ENCODE peak calls at places on chromosome 15, in eight cellular contexts. One of them, this sample, is unnamed.

GRCh38 chr15:67446449-67446848 is 74.5 kb upstream of the C15orf61 start:
- DNase-seq in left lung: no peak
- DNase-seq in small intestine: no peak
- DNase-seq in WERI-Rb-1: no peak
- DNase-seq in neural progenitor cell: no peak
- DNase-seq in mammary epithelial cell: no peak
- DNase-seq in colonic mucosa: no peak
- DNase-seq in HAP-1: no peak
- DNase-seq in this sample: no peak

GRCh38 chr15:68500363-68501317 is 68.7 kb upstream of the ITGA11 start:
- DNase-seq in WERI-Rb-1: no peak
- DNase-seq in neural progenitor cell: no peak
- DNase-seq in HAP-1: peak; percentile 6
- DNase-seq in mammary epithelial cell: no peak
- DNase-seq in colonic mucosa: no peak
- DNase-seq in left lung: no peak
- DNase-seq in small intestine: no peak
- DNase-seq in this sample: no peak

GRCh38 chr15:66497502-66498455 is at the start of gene SNAPC5:
- DNase-seq in HAP-1: peak; percentile 100
- DNase-seq in mammary epithelial cell: peak; percentile 93
- DNase-seq in neural progenitor cell: peak; percentile 99
- DNase-seq in WERI-Rb-1: peak; percentile 96
- DNase-seq in left lung: peak; percentile 96
- DNase-seq in small intestine: peak; percentile 93
- DNase-seq in colonic mucosa: peak; percentile 97
- DNase-seq in this sample: peak; percentile 98

GRCh38 chr15:47404877-47405276 is 312.4 kb upstream of the SEMA6D start:
- DNase-seq in mammary epithelial cell: no peak
- DNase-seq in small intestine: no peak
- DNase-seq in left lung: no peak
- DNase-seq in WERI-Rb-1: no peak
- DNase-seq in colonic mucosa: no peak
- DNase-seq in HAP-1: no peak
- DNase-seq in neural progenitor cell: no peak
- DNase-seq in this sample: no peak

GRCh38 chr15:89958107-89958805 is 42.9 kb upstream of the ZNF710 start:
- DNase-seq in small intestine: peak; percentile 94
- DNase-seq in mammary epithelial cell: peak; percentile 75
- DNase-seq in left lung: no peak
- DNase-seq in colonic mucosa: peak; percentile 78
- DNase-seq in WERI-Rb-1: no peak
- DNase-seq in neural progenitor cell: no peak
- DNase-seq in HAP-1: no peak
- DNase-seq in this sample: peak; percentile 65

GRCh38 chr15:39051931-39052705 is 487.5 kb upstream of the RASGRP1 start:
- DNase-seq in small intestine: no peak
- DNase-seq in mammary epithelial cell: no peak
- DNase-seq in left lung: no peak
- DNase-seq in HAP-1: no peak
- DNase-seq in colonic mucosa: no peak
- DNase-seq in WERI-Rb-1: no peak
- DNase-seq in neural progenitor cell: no peak
- DNase-seq in this sample: no peak

GRCh38 chr15:82674873-82675272 is 27.7 kb upstream of the CPEB1 start:
- DNase-seq in left lung: no peak
- DNase-seq in small intestine: no peak
- DNase-seq in colonic mucosa: no peak
- DNase-seq in mammary epithelial cell: no peak
- DNase-seq in WERI-Rb-1: no peak
- DNase-seq in neural progenitor cell: no peak
- DNase-seq in HAP-1: no peak
- DNase-seq in this sample: no peak

GRCh38 chr15:95558916-95559315 is 771.6 kb upstream of the NR2F2 start:
- DNase-seq in neural progenitor cell: no peak
- DNase-seq in left lung: no peak
- DNase-seq in HAP-1: no peak
- DNase-seq in small intestine: no peak
- DNase-seq in mammary epithelial cell: peak; percentile 9
- DNase-seq in WERI-Rb-1: no peak
- DNase-seq in colonic mucosa: no peak
- DNase-seq in this sample: no peak

GRCh38 chr15:52682776-52683175 is 3.6 kb upstream of the ATOSA start:
- DNase-seq in small intestine: peak; percentile 35
- DNase-seq in HAP-1: no peak
- DNase-seq in left lung: no peak
- DNase-seq in neural progenitor cell: no peak
- DNase-seq in mammary epithelial cell: no peak
- DNase-seq in colonic mucosa: no peak
- DNase-seq in WERI-Rb-1: no peak
- DNase-seq in this sample: no peak

GRCh38 chr15:38885477-38885952 is 320.9 kb upstream of the RASGRP1 start:
- DNase-seq in neural progenitor cell: no peak
- DNase-seq in WERI-Rb-1: no peak
- DNase-seq in small intestine: no peak
- DNase-seq in colonic mucosa: no peak
- DNase-seq in left lung: no peak
- DNase-seq in mammary epithelial cell: no peak
- DNase-seq in HAP-1: no peak
- DNase-seq in this sample: no peak

GRCh38 chr15:35603298-35603697 is 57.3 kb upstream of the DPH6 start:
- DNase-seq in mammary epithelial cell: peak; percentile 64
- DNase-seq in neural progenitor cell: no peak
- DNase-seq in left lung: no peak
- DNase-seq in WERI-Rb-1: no peak
- DNase-seq in HAP-1: no peak
- DNase-seq in small intestine: no peak
- DNase-seq in colonic mucosa: no peak
- DNase-seq in this sample: no peak

GRCh38 chr15:68192117-68192516 is 13.0 kb downstream of the CALML4 start:
- DNase-seq in small intestine: no peak
- DNase-seq in mammary epithelial cell: no peak
- DNase-seq in WERI-Rb-1: no peak
- DNase-seq in HAP-1: no peak
- DNase-seq in colonic mucosa: no peak
- DNase-seq in neural progenitor cell: no peak
- DNase-seq in left lung: no peak
- DNase-seq in this sample: no peak

GRCh38 chr15:58240191-58240932 is 102.2 kb downstream of the AQP9 start:
- DNase-seq in WERI-Rb-1: no peak
- DNase-seq in colonic mucosa: no peak
- DNase-seq in left lung: no peak
- DNase-seq in HAP-1: peak; percentile 50
- DNase-seq in small intestine: no peak
- DNase-seq in mammary epithelial cell: no peak
- DNase-seq in neural progenitor cell: no peak
- DNase-seq in this sample: no peak

GRCh38 chr15:99176757-99177156 is 71.9 kb downstream of the SYNM start:
- DNase-seq in mammary epithelial cell: no peak
- DNase-seq in small intestine: no peak
- DNase-seq in WERI-Rb-1: no peak
- DNase-seq in HAP-1: no peak
- DNase-seq in left lung: no peak
- DNase-seq in neural progenitor cell: no peak
- DNase-seq in colonic mucosa: no peak
- DNase-seq in this sample: no peak

GRCh38 chr15:74261041-74261440 is 24.9 kb downstream of the CCDC33 start:
- DNase-seq in WERI-Rb-1: no peak
- DNase-seq in HAP-1: no peak
- DNase-seq in left lung: no peak
- DNase-seq in colonic mucosa: no peak
- DNase-seq in mammary epithelial cell: no peak
- DNase-seq in neural progenitor cell: no peak
- DNase-seq in small intestine: no peak
- DNase-seq in this sample: no peak

DNA sequence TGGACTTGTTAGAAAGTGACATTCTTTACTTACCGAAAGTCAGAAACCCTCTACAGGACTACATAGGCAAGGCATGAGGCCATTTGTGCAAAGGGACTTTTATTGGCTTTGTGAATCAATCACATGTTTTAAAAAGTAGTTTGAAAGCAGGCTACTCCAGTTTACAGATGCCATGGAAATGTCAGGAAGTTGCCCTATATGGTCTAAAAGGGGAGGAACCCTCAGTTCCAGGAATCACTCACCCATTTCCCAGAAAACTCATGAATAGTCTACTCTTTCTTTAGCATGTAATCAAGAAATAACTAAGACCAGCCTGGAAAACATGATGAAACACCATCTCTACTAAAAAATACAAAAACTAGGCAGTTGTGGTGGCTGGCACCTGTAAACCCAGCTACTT is 51.0 kb upstream of the MKRN3 start:
- DNase-seq in small intestine: no peak
- DNase-seq in neural progenitor cell: no peak
- DNase-seq in left lung: no peak
- DNase-seq in mammary epithelial cell: no peak
- DNase-seq in WERI-Rb-1: no peak
- DNase-seq in colonic mucosa: no peak
- DNase-seq in HAP-1: no peak
- DNase-seq in this sample: no peak
- H3K9me3 ChIP-seq in small intestine: no peaks in the 10 kb centered on the region
- H3K9me3 ChIP-seq in neural progenitor cell: peaks cover 3% of the 10 kb centered on the region
- H3K9me3 ChIP-seq in left lung: no peaks in the 10 kb centered on the region
- H3K9me3 ChIP-seq in mammary epithelial cell: peaks cover 27% of the 10 kb centered on the region
- H3K9me3 ChIP-seq in WERI-Rb-1: peaks cover 6% of the 10 kb centered on the region
- H3K9me3 ChIP-seq in colonic mucosa: no peaks in the 10 kb centered on the region
- H3K9me3 ChIP-seq in HAP-1: no peaks in the 10 kb centered on the region
- H3K9me3 ChIP-seq in this sample: no peaks in the 10 kb centered on the region

GRCh38 chr15:25094066-25094465 is 139.3 kb downstream of the SNRPN start:
- DNase-seq in colonic mucosa: no peak
- DNase-seq in HAP-1: no peak
- DNase-seq in WERI-Rb-1: no peak
- DNase-seq in neural progenitor cell: no peak
- DNase-seq in mammary epithelial cell: no peak
- DNase-seq in small intestine: no peak
- DNase-seq in left lung: no peak
- DNase-seq in this sample: no peak
- H3K9me3 ChIP-seq in colonic mucosa: peaks cover 4% of the 10 kb centered on the region
- H3K9me3 ChIP-seq in HAP-1: no peaks in the 10 kb centered on the region
- H3K9me3 ChIP-seq in WERI-Rb-1: no peaks in the 10 kb centered on the region
- H3K9me3 ChIP-seq in neural progenitor cell: peaks cover 3% of the 10 kb centered on the region
- H3K9me3 ChIP-seq in mammary epithelial cell: peaks cover 49% of the 10 kb centered on the region
- H3K9me3 ChIP-seq in small intestine: peaks cover 2% of the 10 kb centered on the region
- H3K9me3 ChIP-seq in left lung: peaks cover 3% of the 10 kb centered on the region
- H3K9me3 ChIP-seq in this sample: peaks cover 26% of the 10 kb centered on the region

DNA sequence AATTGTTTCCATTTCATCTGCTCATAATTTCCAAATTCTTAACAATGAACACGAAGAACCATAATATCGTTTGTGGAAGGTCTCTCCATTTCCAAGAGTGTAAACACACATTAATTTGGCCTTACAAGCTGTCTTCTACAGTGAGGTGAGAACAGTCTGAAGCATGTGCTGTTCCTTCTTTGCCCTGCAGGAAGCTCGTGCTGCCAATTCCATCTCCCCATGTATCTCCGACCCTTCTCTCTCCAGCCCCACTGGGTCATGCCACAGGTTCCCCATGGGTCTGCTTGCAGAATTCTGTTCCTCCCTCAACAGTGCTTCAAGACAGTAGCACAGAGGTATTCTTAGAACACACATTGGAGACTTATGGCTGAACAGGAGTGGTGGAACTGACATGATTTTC is 70.5 kb downstream of the CHSY1 start:
- DNase-seq in WERI-Rb-1: no peak
- DNase-seq in mammary epithelial cell: no peak
- DNase-seq in colonic mucosa: no peak
- DNase-seq in left lung: no peak
- DNase-seq in small intestine: no peak
- DNase-seq in neural progenitor cell: no peak
- DNase-seq in HAP-1: no peak
- DNase-seq in this sample: no peak
- H3K9me3 ChIP-seq in WERI-Rb-1: no peaks in the 10 kb centered on the region
- H3K9me3 ChIP-seq in mammary epithelial cell: no peaks in the 10 kb centered on the region
- H3K9me3 ChIP-seq in colonic mucosa: no peaks in the 10 kb centered on the region
- H3K9me3 ChIP-seq in left lung: no peaks in the 10 kb centered on the region
- H3K9me3 ChIP-seq in small intestine: no peaks in the 10 kb centered on the region
- H3K9me3 ChIP-seq in neural progenitor cell: no peaks in the 10 kb centered on the region
- H3K9me3 ChIP-seq in HAP-1: no peaks in the 10 kb centered on the region
- H3K9me3 ChIP-seq in this sample: no peaks in the 10 kb centered on the region

GRCh38 chr15:85454403-85454802 is 74.0 kb downstream of the AKAP13 start:
- DNase-seq in colonic mucosa: peak; percentile 32
- DNase-seq in WERI-Rb-1: no peak
- DNase-seq in left lung: no peak
- DNase-seq in small intestine: peak; percentile 46
- DNase-seq in HAP-1: no peak
- DNase-seq in neural progenitor cell: no peak
- DNase-seq in mammary epithelial cell: no peak
- DNase-seq in this sample: no peak
- H3K9me3 ChIP-seq in colonic mucosa: no peaks in the 10 kb centered on the region
- H3K9me3 ChIP-seq in WERI-Rb-1: peaks cover 12% of the 10 kb centered on the region
- H3K9me3 ChIP-seq in left lung: no peaks in the 10 kb centered on the region
- H3K9me3 ChIP-seq in small intestine: no peaks in the 10 kb centered on the region
- H3K9me3 ChIP-seq in HAP-1: peaks cover 23% of the 10 kb centered on the region
- H3K9me3 ChIP-seq in neural progenitor cell: peaks cover 16% of the 10 kb centered on the region
- H3K9me3 ChIP-seq in mammary epithelial cell: no peaks in the 10 kb centered on the region
- H3K9me3 ChIP-seq in this sample: peaks cover 19% of the 10 kb centered on the region

DNA sequence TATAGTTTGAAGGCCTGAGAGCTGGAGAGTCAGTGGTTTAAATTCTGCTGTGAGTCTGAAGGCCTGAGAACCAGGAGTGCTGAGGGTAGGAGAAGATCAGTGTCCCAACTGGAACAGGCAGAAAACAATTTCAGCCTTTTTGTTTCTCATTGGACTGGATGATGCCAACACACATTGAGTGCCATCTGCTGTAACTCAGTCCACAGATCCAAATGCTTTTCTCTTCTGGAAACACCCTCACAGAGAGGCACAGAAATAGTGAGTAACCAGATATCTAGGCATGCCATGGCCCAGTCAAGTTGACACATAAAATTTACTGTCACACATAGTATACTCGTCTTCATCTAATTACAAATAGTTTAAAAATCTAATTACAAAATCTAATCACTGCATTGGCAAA is 100.8 kb downstream of the NEO1 start:
- DNase-seq in colonic mucosa: no peak
- DNase-seq in small intestine: no peak
- DNase-seq in left lung: no peak
- DNase-seq in WERI-Rb-1: no peak
- DNase-seq in mammary epithelial cell: no peak
- DNase-seq in HAP-1: no peak
- DNase-seq in neural progenitor cell: no peak
- DNase-seq in this sample: no peak
- H3K9me3 ChIP-seq in colonic mucosa: no peaks in the 10 kb centered on the region
- H3K9me3 ChIP-seq in small intestine: no peaks in the 10 kb centered on the region
- H3K9me3 ChIP-seq in left lung: no peaks in the 10 kb centered on the region
- H3K9me3 ChIP-seq in WERI-Rb-1: no peaks in the 10 kb centered on the region
- H3K9me3 ChIP-seq in mammary epithelial cell: no peaks in the 10 kb centered on the region
- H3K9me3 ChIP-seq in HAP-1: peaks cover 11% of the 10 kb centered on the region
- H3K9me3 ChIP-seq in neural progenitor cell: peaks cover 11% of the 10 kb centered on the region
- H3K9me3 ChIP-seq in this sample: peaks cover 16% of the 10 kb centered on the region

GRCh38 chr15:88398011-88398410 is 69.2 kb downstream of the MRPL46 start:
- DNase-seq in WERI-Rb-1: no peak
- DNase-seq in HAP-1: no peak
- DNase-seq in neural progenitor cell: no peak
- DNase-seq in left lung: no peak
- DNase-seq in mammary epithelial cell: no peak
- DNase-seq in small intestine: no peak
- DNase-seq in colonic mucosa: no peak
- DNase-seq in this sample: no peak
- H3K9me3 ChIP-seq in WERI-Rb-1: no peaks in the 10 kb centered on the region
- H3K9me3 ChIP-seq in HAP-1: no peaks in the 10 kb centered on the region
- H3K9me3 ChIP-seq in neural progenitor cell: no peaks in the 10 kb centered on the region
- H3K9me3 ChIP-seq in left lung: no peaks in the 10 kb centered on the region
- H3K9me3 ChIP-seq in mammary epithelial cell: no peaks in the 10 kb centered on the region
- H3K9me3 ChIP-seq in small intestine: no peaks in the 10 kb centered on the region
- H3K9me3 ChIP-seq in colonic mucosa: no peaks in the 10 kb centered on the region
- H3K9me3 ChIP-seq in this sample: no peaks in the 10 kb centered on the region

GRCh38 chr15:25061808-25062550 is 107.2 kb downstream of the SNRPN start:
- DNase-seq in colonic mucosa: no peak
- DNase-seq in small intestine: no peak
- DNase-seq in HAP-1: no peak
- DNase-seq in mammary epithelial cell: no peak
- DNase-seq in left lung: no peak
- DNase-seq in neural progenitor cell: no peak
- DNase-seq in WERI-Rb-1: no peak
- DNase-seq in this sample: no peak
- H3K9me3 ChIP-seq in colonic mucosa: peaks cover 23% of the 10 kb centered on the region
- H3K9me3 ChIP-seq in small intestine: peaks cover 36% of the 10 kb centered on the region
- H3K9me3 ChIP-seq in HAP-1: peaks cover 2% of the 10 kb centered on the region
- H3K9me3 ChIP-seq in mammary epithelial cell: peaks cover 98% of the 10 kb centered on the region
- H3K9me3 ChIP-seq in left lung: peaks cover 6% of the 10 kb centered on the region
- H3K9me3 ChIP-seq in neural progenitor cell: peaks cover 20% of the 10 kb centered on the region
- H3K9me3 ChIP-seq in WERI-Rb-1: peaks cover 82% of the 10 kb centered on the region
- H3K9me3 ChIP-seq in this sample: peaks cover 90% of the 10 kb centered on the region